ENCODE peak calls at places on chromosome 9, in seven cellular contexts. I, H, O, C, G, S and A are unnamed samples.
A peak's percentile ranks its signal among the peaks of the same experiment; 100 is the strongest.

GRCh38 chr9:125513634-125514413 is 193.2 kb downstream of the MAPKAP1 start:
- DNase-seq in O (peak; percentile 97), I (peak; percentile 29), G (no peak), H (peak; percentile 73), S (peak; percentile 48), C (no peak), A (peak; percentile 52)

GRCh38 chr9:14302405-14302804 is 11.5 kb downstream of the NFIB start:
- DNase-seq in O (no peak), H (peak; percentile 36), C (no peak), I (no peak), S (no peak), G (no peak), A (no peak)

GRCh38 chr9:5586391-5586802 is 42.5 kb upstream of the RIC1 start:
- DNase-seq in I (peak; percentile 21), O (no peak), S (peak; percentile 34), H (no peak), G (no peak), C (no peak), A (peak; percentile 88)

GRCh38 chr9:2178034-2178734 is 163.0 kb downstream of the SMARCA2 start:
- DNase-seq in I (no peak), G (no peak), O (no peak), S (no peak), H (no peak), C (no peak), A (no peak)

GRCh38 chr9:18905033-18905882 is 127.8 kb downstream of the SAXO1 start:
- DNase-seq in I (no peak), O (peak; percentile 41), H (no peak), C (no peak), G (no peak), S (no peak), A (peak; percentile 56)

GRCh38 chr9:115170674-115171073 is 52.7 kb upstream of the TNC start:
- DNase-seq in H (peak; percentile 61), S (no peak), I (peak; percentile 43), O (peak; percentile 71), G (peak; percentile 48), C (no peak), A (peak; percentile 54)

GRCh38 chr9:111287127-111287526 is 42.9 kb downstream of the OR2K2 start:
- DNase-seq in S (no peak), H (peak; percentile 15), I (peak; percentile 47), C (no peak), G (peak; percentile 7), O (peak; percentile 22), A (peak; percentile 87)

GRCh38 chr9:122219856-122220672 is 8.7 kb downstream of the LHX6 start:
- DNase-seq in S (no peak), H (no peak), G (no peak), I (no peak), O (no peak), C (peak; percentile 34), A (no peak)

GRCh38 chr9:8683496-8683895 is 883.9 kb upstream of the DMAC1 start:
- DNase-seq in C (no peak), O (no peak), H (no peak), I (no peak), G (no peak), S (no peak), A (no peak)